ENCODE peak calls at places on chromosomes 5 and 9, in ten cellular contexts. A is kidney; J is epithelial cell of esophagus; O is H7; S is tibial nerve; R is right lobe of liver; H is lung microvascular endothelial cell; L is HEK293T; I is activated CD4-positive, CD25-positive, alpha-beta regulatory T cell treated with anti-CD3 and anti-CD28 coated beads, Interleukin-2, amount 50 U/mL, for 72 hours; Y is cerebellar cortex. P is an unnamed sample.

GRCh38 chr9:104794070-104794469 is 30.1 kb downstream of the NIPSNAP3B start:
- DNase-seq in A (no peak), J (no peak), O (no peak), S (no peak), R (no peak), H (no peak), L (no peak), I (no peak), Y (no peak), P (no peak)

GRCh38 chr9:14529629-14530028 is 163.6 kb downstream of the ZDHHC21 start:
- DNase-seq in A (no peak), J (no peak), O (no peak), S (no peak), R (no peak), H (no peak), L (no peak), I (no peak), Y (peak), P (no peak)

GRCh38 chr9:114221706-114222465 is 66.5 kb downstream of the COL27A1 start:
- DNase-seq in A (no peak), J (peak), O (no peak), S (no peak), R (no peak), H (peak), L (no peak), I (no peak), Y (no peak), P (no peak)

GRCh38 chr9:114482602-114483001 is 22.7 kb downstream of the WHRN start:
- DNase-seq in A (no peak), J (no peak), O (no peak), S (no peak), R (no peak), H (peak), L (no peak), I (no peak), Y (no peak), P (no peak)

GRCh38 chr9:116027951-116028350 is 125.6 kb upstream of the PAPPA start:
- DNase-seq in A (no peak), J (no peak), O (no peak), S (no peak), R (no peak), H (no peak), L (no peak), I (no peak), Y (no peak), P (no peak)

GRCh38 chr5:926416-927171 is 33.9 kb downstream of the TRIP13 start:
- DNase-seq in A (no peak), J (peak), O (peak), S (no peak), R (peak), H (peak), L (no peak), I (no peak), Y (no peak), P (peak)

GRCh38 chr5:134142806-134143205 is 28.3 kb downstream of the TCF7 start:
- DNase-seq in A (peak), J (no peak), O (no peak), S (no peak), R (no peak), H (no peak), L (no peak), I (no peak), Y (no peak), P (no peak)

GRCh38 chr5:119304439-119304838 is 51.4 kb upstream of the TNFAIP8 start:
- DNase-seq in A (no peak), J (no peak), O (no peak), S (no peak), R (no peak), H (peak), L (no peak), I (no peak), Y (no peak), P (no peak)

GRCh38 chr5:135921388-135921787 is 25.7 kb upstream of the IL9 start:
- DNase-seq in A (no peak), J (peak), O (no peak), S (no peak), R (no peak), H (no peak), L (no peak), I (no peak), Y (no peak), P (no peak)

GRCh38 chr9:16870606-16871357 is at the start of gene BNC2:
- DNase-seq in A (peak), J (no peak), O (peak), S (no peak), R (no peak), H (peak), L (peak), I (no peak), Y (peak), P (peak)

GRCh38 chr9:6938873-6939272 is 181.1 kb downstream of the KDM4C start:
- DNase-seq in A (no peak), J (no peak), O (no peak), S (no peak), R (no peak), H (no peak), L (no peak), I (no peak), Y (no peak), P (no peak)

GRCh38 chr9:105833271-105833975 is 139.1 kb downstream of the TMEM38B start:
- DNase-seq in A (no peak), J (peak), O (no peak), S (no peak), R (no peak), H (peak), L (no peak), I (no peak), Y (no peak), P (no peak)

GRCh38 chr5:175385691-175386360 is 58.2 kb downstream of the DRD1 start:
- DNase-seq in A (no peak), J (no peak), O (no peak), S (no peak), R (no peak), H (no peak), L (no peak), I (no peak), Y (no peak), P (no peak)

GRCh38 chr9:27645166-27645840 is 72.0 kb upstream of the C9orf72 start:
- DNase-seq in A (no peak), J (no peak), O (no peak), S (no peak), R (peak), H (no peak), L (no peak), I (no peak), Y (no peak), P (no peak)

GRCh38 chr5:170404398-170404797 is 15.2 kb upstream of the KCNMB1 start:
- DNase-seq in A (no peak), J (no peak), O (no peak), S (no peak), R (no peak), H (no peak), L (no peak), I (no peak), Y (no peak), P (peak)

GRCh38 chr9:13140843-13141592 is 138.5 kb downstream of the MPDZ start:
- DNase-seq in A (no peak), J (no peak), O (no peak), S (no peak), R (peak), H (peak), L (no peak), I (no peak), Y (no peak), P (no peak)

GRCh38 chr9:93697352-93698139 is 121.2 kb downstream of the PHF2 start:
- DNase-seq in A (no peak), J (no peak), O (no peak), S (no peak), R (no peak), H (no peak), L (peak), I (no peak), Y (no peak), P (no peak)

GRCh38 chr5:10479226-10479721 is 37.6 kb downstream of the ROPN1L start:
- DNase-seq in A (no peak), J (peak), O (no peak), S (no peak), R (no peak), H (peak), L (no peak), I (no peak), Y (no peak), P (no peak)

GRCh38 chr5:1638658-1639400 is 115.1 kb upstream of the LPCAT1 start:
- DNase-seq in A (no peak), J (no peak), O (peak), S (no peak), R (no peak), H (no peak), L (no peak), I (peak), Y (no peak), P (no peak)

GRCh38 chr5:123790226-123790625 is 278.2 kb downstream of the CSNK1G3 start:
- DNase-seq in A (no peak), J (no peak), O (no peak), S (no peak), R (no peak), H (no peak), L (no peak), I (no peak), Y (no peak), P (no peak)

GRCh38 chr9:17024129-17024528 is 110.7 kb upstream of the CNTLN start:
- DNase-seq in A (no peak), J (no peak), O (no peak), S (no peak), R (no peak), H (no peak), L (no peak), I (no peak), Y (no peak), P (no peak)

GRCh38 chr5:156824800-156825199 is 25.3 kb upstream of the PPP1R2B start:
- DNase-seq in A (no peak), J (peak), O (peak), S (no peak), R (no peak), H (no peak), L (no peak), I (no peak), Y (peak), P (no peak)

GRCh38 chr5:83179966-83180365 is 102.6 kb downstream of the XRCC4 start:
- DNase-seq in A (no peak), J (no peak), O (no peak), S (no peak), R (no peak), H (no peak), L (no peak), I (no peak), Y (no peak), P (no peak)

GRCh38 chr9:99563364-99563763 is 258.3 kb upstream of the NR4A3 start:
- DNase-seq in A (no peak), J (no peak), O (peak), S (no peak), R (no peak), H (no peak), L (peak), I (no peak), Y (no peak), P (no peak)